ENCODE peak calls at places on chromosomes 1 and 21, in six cellular contexts. C is tibial nerve, H is heart right ventricle, F is HCT116, J is body of pancreas, G is OCI-LY7. N is an unnamed sample. For H3K4me1, the result is how much of the 10 kb centered on the place peaks cover.

GRCh38 chr21:41589131-41589530 is 81.2 kb upstream of the TMPRSS2 start:
- DNase-seq in C (no peak), H (no peak), F (no peak), J (no peak), G (peak), N (no peak)

GRCh38 chr1:57632401-57632800 is 208.5 kb upstream of the DAB1 start:
- DNase-seq in C (no peak), H (no peak), F (no peak), J (no peak), G (no peak), N (no peak)

GRCh38 chr1:29256979-29257804 is 20.9 kb downstream of the PTPRU start:
- DNase-seq in C (no peak), H (no peak), F (no peak), J (peak), G (no peak), N (no peak)

GRCh38 chr1:182109780-182110179 is 48.3 kb upstream of the ZNF648 start:
- DNase-seq in C (no peak), H (no peak), F (no peak), J (no peak), G (no peak), N (no peak)

GRCh38 chr1:202710070-202711025 is at the start of gene SYT2:
- DNase-seq in C (no peak), H (no peak), F (no peak), J (peak), G (no peak), N (no peak)

GRCh38 chr1:46410156-46411009 is 16.3 kb downstream of the FAAH start:
- DNase-seq in C (no peak), H (no peak), F (no peak), J (no peak), G (no peak), N (no peak)

GRCh38 chr1:97989094-97989680 is 68.4 kb upstream of the DPYD start:
- DNase-seq in C (no peak), H (no peak), F (no peak), J (no peak), G (no peak), N (no peak)

GRCh38 chr1:110677016-110677415 is 2.3 kb upstream of the KCNA3 start:
- DNase-seq in C (no peak), H (no peak), F (no peak), J (no peak), G (no peak), N (no peak)

GRCh38 chr1:208164609-208165008 is 79.6 kb downstream of the PLXNA2 start:
- DNase-seq in C (no peak), H (no peak), F (no peak), J (no peak), G (no peak), N (no peak)

GRCh38 chr1:158076461-158076860 is 83.0 kb downstream of the KIRREL1 start:
- DNase-seq in C (no peak), H (no peak), F (no peak), J (no peak), G (no peak), N (no peak)

GRCh38 chr1:221363074-221363473 is 378.8 kb downstream of the DUSP10 start:
- DNase-seq in C (no peak), H (no peak), F (no peak), J (no peak), G (no peak), N (no peak)

GRCh38 chr1:234925440-234926251 is 203.0 kb downstream of the TOMM20 start:
- DNase-seq in C (no peak), H (no peak), F (peak), J (no peak), G (peak), N (peak)

GRCh38 chr21:32256873-32257620 is 21.8 kb downstream of the MIS18A start:
- DNase-seq in C (peak), H (peak), F (no peak), J (peak), G (no peak), N (no peak)

GRCh38 chr1:153363641-153364040 is 6.0 kb downstream of the S100A9 start:
- DNase-seq in C (no peak), H (no peak), F (no peak), J (no peak), G (no peak), N (no peak)
- H3K4me1 ChIP-seq in C (under half), H (under half), F (under half), J (under half), G (under half), N (under half)

GRCh38 chr1:10209905-10210810 is at the start of gene KIF1B:
- DNase-seq in C (peak), H (peak), F (peak), J (peak), G (peak), N (peak)

GRCh38 chr1:10211805-10212405 is 1.5 kb downstream of the KIF1B start:
- DNase-seq in C (no peak), H (no peak), F (no peak), J (no peak), G (no peak), N (no peak)

GRCh38 chr1:10209590-10209904 is 823 bp upstream of the KIF1B start:
- DNase-seq in C (no peak), H (no peak), F (no peak), J (no peak), G (no peak), N (no peak)

GRCh38 chr1:10212476-10212875 is 2.1 kb downstream of the KIF1B start:
- DNase-seq in C (no peak), H (no peak), F (no peak), J (no peak), G (no peak), N (no peak)

GRCh38 chr1:10210841-10211804 is 753 bp downstream of the KIF1B start:
- DNase-seq in C (peak), H (peak), F (peak), J (peak), G (no peak), N (no peak)
- H3K4me1 ChIP-seq in C (under half), H (under half), F (under half), J (under half), G (under half), N (under half)

GRCh38 chr1:16209847-16210407 is 2.5 kb downstream of the ARHGEF19 start:
- DNase-seq in C (no peak), H (no peak), F (no peak), J (no peak), G (no peak), N (no peak)
- H3K4me1 ChIP-seq in C (under half), H (under half), F (half or more), J (half or more), G (under half), N (under half)

GRCh38 chr1:8394456-8395321 is 76.8 kb downstream of the SLC45A1 start:
- DNase-seq in C (no peak), H (no peak), F (no peak), J (no peak), G (no peak), N (no peak)

GRCh38 chr1:8395433-8395866 is 77.5 kb downstream of the SLC45A1 start:
- DNase-seq in C (no peak), H (no peak), F (no peak), J (no peak), G (peak), N (no peak)

GRCh38 chr1:8390707-8391106 is 72.8 kb downstream of the SLC45A1 start:
- DNase-seq in C (no peak), H (no peak), F (no peak), J (no peak), G (no peak), N (no peak)

GRCh38 chr1:8389962-8390535 is 72.1 kb downstream of the SLC45A1 start:
- DNase-seq in C (no peak), H (no peak), F (no peak), J (no peak), G (no peak), N (no peak)

GRCh38 chr1:8392522-8392921 is 74.6 kb downstream of the SLC45A1 start:
- DNase-seq in C (no peak), H (no peak), F (no peak), J (no peak), G (no peak), N (no peak)
- H3K4me1 ChIP-seq in C (under half), H (half or more), F (under half), J (under half), G (under half), N (half or more)

DNA sequence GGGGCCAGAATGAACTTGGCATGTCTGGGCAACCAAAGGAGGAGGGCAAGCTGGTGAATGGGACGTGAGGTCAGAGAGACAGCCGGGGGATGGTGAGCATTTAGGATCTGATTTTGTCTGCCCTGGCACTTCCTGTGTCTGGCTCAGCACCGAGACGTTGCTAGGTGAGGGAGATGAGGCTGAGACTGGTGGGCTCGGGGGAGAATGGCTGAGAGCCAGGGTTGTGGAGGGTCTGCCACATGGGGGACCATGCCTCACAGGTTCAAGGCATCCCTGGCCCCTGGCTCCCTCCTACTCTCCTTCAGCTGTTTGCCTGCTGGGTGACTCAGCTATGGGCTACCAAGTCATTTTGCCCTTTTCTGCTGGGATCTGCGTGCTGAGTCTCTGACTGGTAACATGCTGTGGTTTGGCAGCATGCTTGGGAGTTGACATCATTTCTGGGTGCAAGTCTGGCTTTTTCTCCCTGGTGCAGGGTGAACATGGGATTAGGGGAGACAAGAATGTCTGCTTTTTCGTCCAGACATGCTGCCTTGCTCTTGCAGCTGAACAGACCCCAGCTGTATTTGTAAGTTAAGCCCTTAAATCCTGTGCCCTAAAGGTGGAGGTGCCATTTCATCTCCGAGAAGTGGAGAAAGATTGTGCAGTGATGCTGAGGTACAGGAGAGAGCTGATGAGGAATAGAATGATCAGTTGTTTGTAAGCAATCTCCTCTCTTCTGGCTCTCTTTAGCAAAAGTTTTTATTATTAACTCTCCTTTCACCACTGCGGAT is 17.6 kb downstream of the GALNT2 start:
- DNase-seq in C (peak), H (peak), F (peak), J (peak), G (no peak), N (no peak)
- H3K4me1 ChIP-seq in C (under half), H (under half), F (under half), J (half or more), G (under half), N (under half)

DNA sequence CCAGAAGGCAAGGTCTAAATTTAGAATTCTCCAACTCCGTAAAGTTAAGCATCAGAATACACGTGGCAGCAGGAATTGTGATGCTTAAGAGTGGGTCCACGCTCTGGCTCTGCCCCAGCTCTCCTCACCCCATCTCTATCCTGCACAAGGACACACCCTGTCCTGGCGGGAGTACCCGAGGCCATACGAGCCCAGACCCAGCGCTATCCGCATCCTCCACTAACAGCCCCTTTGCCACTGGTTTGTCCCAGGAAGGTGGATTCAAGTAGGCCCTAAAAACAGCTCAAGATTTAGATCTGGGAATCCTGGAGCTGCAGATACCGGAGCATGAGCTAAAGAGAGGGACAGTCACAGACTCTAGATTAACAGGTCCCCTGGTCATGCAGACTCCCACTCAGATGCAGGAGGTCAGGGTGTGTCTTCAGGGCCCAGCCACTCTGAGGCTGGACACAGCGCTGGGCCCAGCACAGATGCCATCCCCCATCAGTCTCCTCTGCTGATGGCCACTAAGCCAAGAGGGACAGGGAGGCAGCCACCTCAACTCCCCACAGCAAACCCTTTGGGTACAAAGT is 393.3 kb downstream of the NPHP4 start:
- DNase-seq in C (no peak), H (no peak), F (no peak), J (no peak), G (no peak), N (no peak)
- H3K4me1 ChIP-seq in C (under half), H (under half), F (under half), J (under half), G (under half), N (under half)

GRCh38 chr1:156789621-156790318 is 22.4 kb downstream of the PRCC start:
- DNase-seq in C (no peak), H (no peak), F (no peak), J (no peak), G (no peak), N (no peak)
- H3K4me1 ChIP-seq in C (under half), H (under half), F (under half), J (under half), G (under half), N (under half)

DNA sequence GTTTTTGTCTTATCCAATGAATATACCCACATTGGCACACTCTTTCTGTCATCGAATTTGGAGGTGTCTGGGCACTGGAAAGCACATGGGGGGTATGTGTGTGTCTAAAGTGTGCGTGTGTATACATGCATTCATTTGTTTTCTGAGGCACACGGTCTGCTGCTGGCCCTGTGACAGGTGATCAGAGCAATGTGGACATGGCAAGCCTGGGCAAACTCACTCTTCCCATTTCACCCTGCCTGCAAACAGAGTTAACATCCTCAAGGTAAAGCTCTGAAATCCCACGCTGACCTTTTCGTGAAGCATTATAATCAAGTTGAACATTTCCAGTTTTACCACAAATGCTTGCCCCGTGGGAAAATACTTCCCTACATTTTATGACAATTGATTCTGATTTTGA is 160.7 kb downstream of the PBX1 start:
- DNase-seq in C (no peak), H (no peak), F (no peak), J (peak), G (no peak), N (no peak)
- H3K4me1 ChIP-seq in C (under half), H (under half), F (under half), J (half or more), G (under half), N (under half)

GRCh38 chr1:26337206-26337535 is 16.8 kb downstream of the CRYBG2 start:
- DNase-seq in C (no peak), H (no peak), F (no peak), J (no peak), G (no peak), N (no peak)
- H3K4me1 ChIP-seq in C (under half), H (under half), F (under half), J (under half), G (under half), N (under half)

GRCh38 chr1:17531343-17531681 is 8.2 kb upstream of the ARHGEF10L start:
- DNase-seq in C (no peak), H (no peak), F (no peak), J (no peak), G (no peak), N (no peak)

GRCh38 chr1:17525996-17526686 is 13.4 kb upstream of the ARHGEF10L start:
- DNase-seq in C (no peak), H (no peak), F (no peak), J (no peak), G (no peak), N (no peak)

GRCh38 chr1:17527036-17527914 is 12.2 kb upstream of the ARHGEF10L start:
- DNase-seq in C (no peak), H (no peak), F (no peak), J (peak), G (no peak), N (no peak)

GRCh38 chr1:17531682-17532487 is 7.6 kb upstream of the ARHGEF10L start:
- DNase-seq in C (peak), H (peak), F (peak), J (peak), G (no peak), N (no peak)

DNA sequence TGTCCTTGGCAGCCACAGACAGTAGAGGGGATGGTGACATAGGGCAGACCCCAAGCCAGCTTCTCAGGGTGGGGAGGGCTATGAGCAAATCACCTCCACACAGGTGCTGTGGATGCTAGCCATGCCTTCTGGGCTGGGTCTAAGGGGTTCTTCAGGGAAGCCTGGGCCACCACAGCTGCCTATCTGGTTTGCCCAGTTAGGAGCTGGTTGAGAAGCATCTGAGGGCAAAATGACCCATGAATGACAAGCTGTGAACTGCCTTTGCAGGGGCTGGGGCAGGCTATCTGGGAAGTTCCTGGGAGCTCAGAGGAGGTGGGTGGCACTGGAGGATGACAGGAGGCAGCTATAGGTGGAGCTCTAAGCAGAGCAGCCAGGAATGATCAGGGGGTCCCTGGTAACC is 10.1 kb upstream of the ARHGEF10L start:
- DNase-seq in C (no peak), H (no peak), F (no peak), J (no peak), G (no peak), N (no peak)
- H3K4me1 ChIP-seq in C (under half), H (under half), F (half or more), J (under half), G (under half), N (under half)

N was measured in CD8-positive, alpha-beta memory T cell.